ENCODE peak calls at places on chromosomes 13 and 19, in four cellular contexts. H, F, C and V are unnamed samples.
A peak's percentile ranks its signal among the peaks of the same experiment; 100 is the strongest.

GRCh38 chr13:27177852-27178251 is 6.2 kb upstream of the USP12 start:
- DNase-seq in H (no peak), F (peak; percentile 6), C (no peak), V (no peak)

GRCh38 chr13:106449096-106449495 is 86.4 kb downstream of the EFNB2 start:
- DNase-seq in H (no peak), F (no peak), C (no peak), V (peak; percentile 85)

GRCh38 chr13:35704331-35704730 is 227.8 kb upstream of the MAB21L1 start:
- DNase-seq in H (no peak), F (no peak), C (no peak), V (no peak)

GRCh38 chr19:38304866-38305429 is 897 bp downstream of the C19orf33 start:
- DNase-seq in H (no peak), F (peak; percentile 7), C (no peak), V (peak; percentile 67)

GRCh38 chr13:38166121-38166520 is 183.5 kb upstream of the UFM1 start:
- DNase-seq in H (no peak), F (no peak), C (no peak), V (no peak)

GRCh38 chr19:8512115-8512967 is 1.6 kb downstream of the ZNF414 start:
- DNase-seq in H (no peak), F (no peak), C (no peak), V (no peak)

GRCh38 chr13:31045621-31046081 is 113.2 kb downstream of the TEX26 start:
- DNase-seq in H (peak; percentile 87), F (no peak), C (no peak), V (no peak)

GRCh38 chr19:39388657-39389056 is 2.2 kb downstream of the PAF1 start:
- DNase-seq in H (no peak), F (no peak), C (no peak), V (no peak)

GRCh38 chr19:13398780-13399726 is 107.2 kb downstream of the CACNA1A start:
- DNase-seq in H (peak; percentile 54), F (no peak), C (no peak), V (no peak)

GRCh38 chr19:21587117-21587461 is 81.7 kb downstream of the ZNF429 start:
- DNase-seq in H (no peak), F (no peak), C (no peak), V (no peak)

GRCh38 chr13:99434258-99434788 is 66.9 kb upstream of the TM9SF2 start:
- DNase-seq in H (no peak), F (no peak), C (peak; percentile 92), V (no peak)

GRCh38 chr19:16452321-16452720 is 19.4 kb downstream of the EPS15L1 start:
- DNase-seq in H (no peak), F (no peak), C (no peak), V (no peak)

GRCh38 chr13:98665638-98665995 is 86.9 kb downstream of the SLC15A1 start:
- DNase-seq in H (no peak), F (no peak), C (no peak), V (no peak)

GRCh38 chr19:40465781-40466218 is 255 bp upstream of the BLVRB start:
- DNase-seq in H (peak; percentile 92), F (peak; percentile 98), C (peak; percentile 82), V (peak; percentile 96)

GRCh38 chr19:39915101-39915847 is 19.2 kb downstream of the FCGBP start:
- DNase-seq in H (no peak), F (no peak), C (no peak), V (no peak)

GRCh38 chr13:108470921-108471320 is 158.5 kb upstream of the MYO16 start:
- DNase-seq in H (no peak), F (no peak), C (no peak), V (no peak)

GRCh38 chr13:44240611-44241010 is 133.0 kb upstream of the SERP2 start:
- DNase-seq in H (no peak), F (no peak), C (no peak), V (no peak)

GRCh38 chr19:1130801-1131717 is 27.3 kb downstream of the GPX4 start:
- DNase-seq in H (no peak), F (no peak), C (no peak), V (no peak)

GRCh38 chr13:25286308-25286968 is 850 bp downstream of the MTMR6 start:
- DNase-seq in H (no peak), F (peak; percentile 66), C (no peak), V (no peak)

GRCh38 chr13:88586263-88586662 is 915.1 kb downstream of the SLITRK5 start:
- DNase-seq in H (no peak), F (no peak), C (no peak), V (no peak)

GRCh38 chr13:112072531-112073244 is 5.7 kb downstream of the SOX1 start:
- DNase-seq in H (no peak), F (no peak), C (no peak), V (peak; percentile 99)

GRCh38 chr19:29084266-29084665 is 128.7 kb downstream of the UQCRFS1 start:
- DNase-seq in H (no peak), F (peak; percentile 20), C (no peak), V (no peak)

GRCh38 chr13:48891586-48891985 is 84.1 kb upstream of the FNDC3A start:
- DNase-seq in H (peak; percentile 44), F (no peak), C (no peak), V (no peak)

GRCh38 chr13:60329221-60329983 is 67.6 kb upstream of the TDRD3 start:
- DNase-seq in H (no peak), F (peak; percentile 21), C (no peak), V (peak; percentile 23)

GRCh38 chr13:102724923-102725322 is 30.1 kb upstream of the METTL21C start:
- DNase-seq in H (peak; percentile 78), F (peak; percentile 9), C (no peak), V (no peak)

GRCh38 chr19:58268344-58268743 is 10.4 kb upstream of the ZNF8 start:
- DNase-seq in H (no peak), F (no peak), C (no peak), V (no peak)

GRCh38 chr13:84605927-84606326 is 723.7 kb upstream of the SLITRK1 start:
- DNase-seq in H (no peak), F (no peak), C (no peak), V (no peak)

GRCh38 chr13:32045963-32046785 is 14.6 kb downstream of the FRY start:
- DNase-seq in H (no peak), F (no peak), C (no peak), V (no peak)

GRCh38 chr19:47537493-47537892 is 22.6 kb upstream of the NAPA start:
- DNase-seq in H (no peak), F (no peak), C (no peak), V (no peak)

GRCh38 chr19:23774156-23774971 is 15.7 kb upstream of the ZNF681 start:
- DNase-seq in H (no peak), F (no peak), C (no peak), V (no peak)